ENCODE peak calls at places on chromosome 1, in nine cellular contexts. One of them, this sample, is unnamed.

GRCh38 chr1:180270767-180271639 is 40.9 kb downstream of the LHX4 start:
- DNase-seq in OCI-LY7: no peak
- DNase-seq in MM.1S: no peak
- DNase-seq in neural progenitor cell: peak
- DNase-seq in PC-3: no peak
- DNase-seq in HCT116: no peak
- DNase-seq in hepatocyte: peak
- DNase-seq in GM23248: no peak
- DNase-seq in SK-N-SH: no peak
- DNase-seq in this sample: peak

GRCh38 chr1:27522860-27523665 is 33.1 kb upstream of the WASF2 start:
- DNase-seq in OCI-LY7: peak
- DNase-seq in MM.1S: no peak
- DNase-seq in neural progenitor cell: peak
- DNase-seq in PC-3: peak
- DNase-seq in HCT116: no peak
- DNase-seq in hepatocyte: peak
- DNase-seq in GM23248: peak
- DNase-seq in SK-N-SH: no peak
- DNase-seq in this sample: peak

GRCh38 chr1:41882496-41882895 is 36.2 kb downstream of the HIVEP3 start:
- DNase-seq in OCI-LY7: no peak
- DNase-seq in MM.1S: no peak
- DNase-seq in neural progenitor cell: no peak
- DNase-seq in PC-3: peak
- DNase-seq in HCT116: no peak
- DNase-seq in hepatocyte: no peak
- DNase-seq in GM23248: no peak
- DNase-seq in SK-N-SH: no peak
- DNase-seq in this sample: no peak

GRCh38 chr1:3595949-3596348 is 15.4 kb downstream of the MEGF6 start:
- DNase-seq in OCI-LY7: no peak
- DNase-seq in MM.1S: no peak
- DNase-seq in neural progenitor cell: no peak
- DNase-seq in PC-3: no peak
- DNase-seq in HCT116: no peak
- DNase-seq in hepatocyte: no peak
- DNase-seq in GM23248: no peak
- DNase-seq in SK-N-SH: no peak
- DNase-seq in this sample: no peak

GRCh38 chr1:26191739-26192138 is 1.3 kb downstream of the CATSPER4 start:
- DNase-seq in OCI-LY7: no peak
- DNase-seq in MM.1S: peak
- DNase-seq in neural progenitor cell: no peak
- DNase-seq in PC-3: no peak
- DNase-seq in HCT116: no peak
- DNase-seq in hepatocyte: no peak
- DNase-seq in GM23248: no peak
- DNase-seq in SK-N-SH: no peak
- DNase-seq in this sample: no peak

GRCh38 chr1:152023221-152023620 is 13.6 kb downstream of the S100A11 start:
- DNase-seq in OCI-LY7: no peak
- DNase-seq in MM.1S: no peak
- DNase-seq in neural progenitor cell: no peak
- DNase-seq in PC-3: no peak
- DNase-seq in HCT116: no peak
- DNase-seq in hepatocyte: no peak
- DNase-seq in GM23248: no peak
- DNase-seq in SK-N-SH: no peak
- DNase-seq in this sample: no peak

GRCh38 chr1:25361901-25362300 is 23.8 kb downstream of the TMEM50A start:
- DNase-seq in OCI-LY7: no peak
- DNase-seq in MM.1S: no peak
- DNase-seq in neural progenitor cell: no peak
- DNase-seq in PC-3: no peak
- DNase-seq in HCT116: no peak
- DNase-seq in hepatocyte: no peak
- DNase-seq in GM23248: no peak
- DNase-seq in SK-N-SH: no peak
- DNase-seq in this sample: no peak

GRCh38 chr1:58818075-58818474 is 34.2 kb upstream of the JUN start:
- DNase-seq in OCI-LY7: no peak
- DNase-seq in MM.1S: no peak
- DNase-seq in neural progenitor cell: no peak
- DNase-seq in PC-3: peak
- DNase-seq in HCT116: no peak
- DNase-seq in hepatocyte: no peak
- DNase-seq in GM23248: peak
- DNase-seq in SK-N-SH: no peak
- DNase-seq in this sample: no peak

GRCh38 chr1:183244466-183244865 is 58.4 kb downstream of the LAMC2 start:
- DNase-seq in OCI-LY7: no peak
- DNase-seq in MM.1S: no peak
- DNase-seq in neural progenitor cell: no peak
- DNase-seq in PC-3: no peak
- DNase-seq in HCT116: no peak
- DNase-seq in hepatocyte: peak
- DNase-seq in GM23248: peak
- DNase-seq in SK-N-SH: no peak
- DNase-seq in this sample: no peak

GRCh38 chr1:111778541-111779051 is 22.9 kb downstream of the DDX20 start:
- DNase-seq in OCI-LY7: no peak
- DNase-seq in MM.1S: no peak
- DNase-seq in neural progenitor cell: peak
- DNase-seq in PC-3: no peak
- DNase-seq in HCT116: no peak
- DNase-seq in hepatocyte: no peak
- DNase-seq in GM23248: no peak
- DNase-seq in SK-N-SH: no peak
- DNase-seq in this sample: peak

GRCh38 chr1:206464456-206464964 is 5.8 kb upstream of the IKBKE start:
- DNase-seq in OCI-LY7: no peak
- DNase-seq in MM.1S: no peak
- DNase-seq in neural progenitor cell: no peak
- DNase-seq in PC-3: peak
- DNase-seq in HCT116: no peak
- DNase-seq in hepatocyte: peak
- DNase-seq in GM23248: peak
- DNase-seq in SK-N-SH: no peak
- DNase-seq in this sample: no peak

GRCh38 chr1:248748211-248748610 is 7.3 kb downstream of the LYPD8 start:
- DNase-seq in OCI-LY7: no peak
- DNase-seq in MM.1S: no peak
- DNase-seq in neural progenitor cell: no peak
- DNase-seq in PC-3: no peak
- DNase-seq in HCT116: no peak
- DNase-seq in hepatocyte: no peak
- DNase-seq in GM23248: no peak
- DNase-seq in SK-N-SH: no peak
- DNase-seq in this sample: no peak

GRCh38 chr1:22154063-22154462 is 11.2 kb upstream of the WNT4 start:
- DNase-seq in OCI-LY7: no peak
- DNase-seq in MM.1S: no peak
- DNase-seq in neural progenitor cell: no peak
- DNase-seq in PC-3: no peak
- DNase-seq in HCT116: no peak
- DNase-seq in hepatocyte: no peak
- DNase-seq in GM23248: no peak
- DNase-seq in SK-N-SH: no peak
- DNase-seq in this sample: no peak

GRCh38 chr1:226674892-226675719 is 64.0 kb downstream of the ITPKB start:
- DNase-seq in OCI-LY7: peak
- DNase-seq in MM.1S: no peak
- DNase-seq in neural progenitor cell: no peak
- DNase-seq in PC-3: no peak
- DNase-seq in HCT116: no peak
- DNase-seq in hepatocyte: no peak
- DNase-seq in GM23248: no peak
- DNase-seq in SK-N-SH: no peak
- DNase-seq in this sample: no peak

GRCh38 chr1:226668173-226668560 is 70.9 kb downstream of the ITPKB start:
- DNase-seq in OCI-LY7: no peak
- DNase-seq in MM.1S: no peak
- DNase-seq in neural progenitor cell: no peak
- DNase-seq in PC-3: no peak
- DNase-seq in HCT116: no peak
- DNase-seq in hepatocyte: no peak
- DNase-seq in GM23248: no peak
- DNase-seq in SK-N-SH: no peak
- DNase-seq in this sample: peak

GRCh38 chr1:226670062-226670461 is 69.0 kb downstream of the ITPKB start:
- DNase-seq in OCI-LY7: no peak
- DNase-seq in MM.1S: no peak
- DNase-seq in neural progenitor cell: no peak
- DNase-seq in PC-3: no peak
- DNase-seq in HCT116: no peak
- DNase-seq in hepatocyte: no peak
- DNase-seq in GM23248: no peak
- DNase-seq in SK-N-SH: no peak
- DNase-seq in this sample: no peak

GRCh38 chr1:226672217-226672838 is 66.8 kb downstream of the ITPKB start:
- DNase-seq in OCI-LY7: no peak
- DNase-seq in MM.1S: no peak
- DNase-seq in neural progenitor cell: no peak
- DNase-seq in PC-3: no peak
- DNase-seq in HCT116: no peak
- DNase-seq in hepatocyte: no peak
- DNase-seq in GM23248: no peak
- DNase-seq in SK-N-SH: no peak
- DNase-seq in this sample: no peak

GRCh38 chr1:226671268-226671667 is 67.8 kb downstream of the ITPKB start:
- DNase-seq in OCI-LY7: peak
- DNase-seq in MM.1S: no peak
- DNase-seq in neural progenitor cell: no peak
- DNase-seq in PC-3: peak
- DNase-seq in HCT116: no peak
- DNase-seq in hepatocyte: no peak
- DNase-seq in GM23248: no peak
- DNase-seq in SK-N-SH: no peak
- DNase-seq in this sample: no peak
- TF ChIP-seq EZH2phosphoT487 in OCI-LY7: no peak
- TF ChIP-seq EZH2phosphoT487 in MM.1S: no peak
- TF ChIP-seq EZH2phosphoT487 in neural progenitor cell: no peak
- TF ChIP-seq EZH2phosphoT487 in PC-3: no peak
- TF ChIP-seq EZH2phosphoT487 in HCT116: no peak
- TF ChIP-seq EZH2phosphoT487 in hepatocyte: no peak
- TF ChIP-seq EZH2phosphoT487 in GM23248: no peak
- TF ChIP-seq EZH2phosphoT487 in SK-N-SH: no peak
- TF ChIP-seq EZH2phosphoT487 in this sample: no peak

GRCh38 chr1:80989455-80989854 is 811.3 kb upstream of the ADGRL2 start:
- DNase-seq in OCI-LY7: no peak
- DNase-seq in MM.1S: no peak
- DNase-seq in neural progenitor cell: no peak
- DNase-seq in PC-3: no peak
- DNase-seq in HCT116: no peak
- DNase-seq in hepatocyte: no peak
- DNase-seq in GM23248: no peak
- DNase-seq in SK-N-SH: no peak
- DNase-seq in this sample: no peak

GRCh38 chr1:80994934-80995333 is 805.8 kb upstream of the ADGRL2 start:
- DNase-seq in OCI-LY7: no peak
- DNase-seq in MM.1S: no peak
- DNase-seq in neural progenitor cell: no peak
- DNase-seq in PC-3: no peak
- DNase-seq in HCT116: no peak
- DNase-seq in hepatocyte: no peak
- DNase-seq in GM23248: no peak
- DNase-seq in SK-N-SH: no peak
- DNase-seq in this sample: peak
- TF ChIP-seq EZH2phosphoT487 in OCI-LY7: no peak
- TF ChIP-seq EZH2phosphoT487 in MM.1S: no peak
- TF ChIP-seq EZH2phosphoT487 in neural progenitor cell: no peak
- TF ChIP-seq EZH2phosphoT487 in PC-3: no peak
- TF ChIP-seq EZH2phosphoT487 in HCT116: no peak
- TF ChIP-seq EZH2phosphoT487 in hepatocyte: no peak
- TF ChIP-seq EZH2phosphoT487 in GM23248: no peak
- TF ChIP-seq EZH2phosphoT487 in SK-N-SH: no peak
- TF ChIP-seq EZH2phosphoT487 in this sample: no peak

DNA sequence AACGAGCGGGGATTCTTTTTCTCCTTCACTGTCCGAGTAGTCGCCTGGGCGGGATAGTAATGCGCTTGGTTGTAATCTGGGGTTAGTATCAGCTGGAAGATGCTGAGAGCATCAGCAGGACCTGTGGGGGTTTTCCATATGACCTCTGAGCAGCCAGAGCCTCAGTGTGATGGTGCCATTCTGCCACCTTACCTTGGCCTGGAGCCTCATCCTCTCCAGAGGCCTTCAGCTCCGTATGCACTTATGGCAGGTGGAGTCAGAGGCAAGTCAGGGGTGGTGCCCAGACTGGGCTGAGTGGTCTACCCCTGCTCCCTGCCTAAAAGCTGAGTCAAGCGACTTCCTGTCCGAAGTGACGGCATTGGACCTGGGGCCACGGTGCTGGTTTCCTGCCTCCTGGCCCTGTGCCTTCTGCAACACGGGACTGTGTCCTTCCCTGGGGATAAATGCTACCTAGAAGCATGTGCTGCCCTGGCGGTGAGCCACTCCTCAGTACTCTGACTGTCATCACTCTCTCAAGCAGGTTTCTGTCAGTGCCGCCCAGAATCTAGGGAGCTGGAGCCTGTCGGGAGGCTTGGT is 24.7 kb downstream of the TENT5C start:
- DNase-seq in OCI-LY7: no peak
- DNase-seq in MM.1S: peak
- DNase-seq in neural progenitor cell: no peak
- DNase-seq in PC-3: peak
- DNase-seq in HCT116: no peak
- DNase-seq in hepatocyte: no peak
- DNase-seq in GM23248: no peak
- DNase-seq in SK-N-SH: no peak
- DNase-seq in this sample: no peak
- TF ChIP-seq EZH2phosphoT487 in OCI-LY7: no peak
- TF ChIP-seq EZH2phosphoT487 in MM.1S: no peak
- TF ChIP-seq EZH2phosphoT487 in neural progenitor cell: no peak
- TF ChIP-seq EZH2phosphoT487 in PC-3: no peak
- TF ChIP-seq EZH2phosphoT487 in HCT116: no peak
- TF ChIP-seq EZH2phosphoT487 in hepatocyte: no peak
- TF ChIP-seq EZH2phosphoT487 in GM23248: no peak
- TF ChIP-seq EZH2phosphoT487 in SK-N-SH: no peak
- TF ChIP-seq EZH2phosphoT487 in this sample: no peak

DNA sequence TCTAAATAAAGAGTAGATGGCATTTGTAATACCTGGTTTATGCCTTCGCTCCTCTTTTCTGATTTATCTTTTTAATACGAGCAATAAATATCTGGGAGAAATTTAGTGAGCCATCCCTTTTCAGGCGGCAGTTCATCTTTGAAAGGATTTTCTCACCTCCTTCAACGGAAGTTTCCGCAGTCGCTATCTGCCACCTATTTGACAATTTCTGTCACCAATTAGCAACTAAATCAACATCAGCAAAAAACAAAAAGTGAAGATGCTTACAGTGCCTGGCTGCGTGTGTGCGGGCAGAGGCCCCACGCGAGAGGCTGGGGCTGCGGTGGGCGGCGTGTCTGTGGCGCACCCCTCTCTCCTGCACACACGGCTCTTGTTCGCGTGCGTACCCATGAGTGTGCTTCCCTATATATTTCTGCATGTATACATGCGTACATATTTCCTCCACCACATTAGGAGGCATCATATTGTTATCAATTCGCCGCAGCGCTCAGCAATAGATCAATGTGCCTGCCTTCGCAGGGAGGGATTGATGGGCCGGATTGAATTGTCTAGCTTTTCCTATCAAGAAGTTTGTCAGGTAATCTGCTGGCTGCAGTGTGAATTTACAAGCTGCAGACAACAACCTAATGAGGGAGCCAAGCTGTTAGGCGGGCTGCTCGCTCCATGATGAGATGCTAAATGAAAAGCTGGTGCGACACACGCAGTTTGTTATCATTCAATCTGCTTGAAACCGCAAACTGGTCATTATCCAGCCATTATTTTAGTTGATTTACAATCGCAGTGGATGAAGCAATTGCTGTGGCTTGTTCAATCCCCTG is 117.5 kb upstream of the BARHL2 start:
- DNase-seq in OCI-LY7: no peak
- DNase-seq in MM.1S: no peak
- DNase-seq in neural progenitor cell: peak
- DNase-seq in PC-3: no peak
- DNase-seq in HCT116: no peak
- DNase-seq in hepatocyte: no peak
- DNase-seq in GM23248: peak
- DNase-seq in SK-N-SH: no peak
- DNase-seq in this sample: no peak
- TF ChIP-seq EZH2phosphoT487 in OCI-LY7: no peak
- TF ChIP-seq EZH2phosphoT487 in MM.1S: no peak
- TF ChIP-seq EZH2phosphoT487 in neural progenitor cell: peak
- TF ChIP-seq EZH2phosphoT487 in PC-3: no peak
- TF ChIP-seq EZH2phosphoT487 in HCT116: no peak
- TF ChIP-seq EZH2phosphoT487 in hepatocyte: peak
- TF ChIP-seq EZH2phosphoT487 in GM23248: no peak
- TF ChIP-seq EZH2phosphoT487 in SK-N-SH: no peak
- TF ChIP-seq EZH2phosphoT487 in this sample: peak